ENCODE peak calls at places on chromosomes 7 and 10, in six cellular contexts. One of them, this sample, is unnamed.
A peak's percentile ranks its signal among the peaks of the same experiment; 100 is the strongest.

GRCh38 chr10:123996302-123996701 is 97.1 kb downstream of the CHST15 start:
- DNase-seq in left ventricle myocardium inferior: no peak
- DNase-seq in OCI-LY7: no peak
- DNase-seq in CD4-positive, CD25-positive, alpha-beta regulatory T cell: no peak
- DNase-seq in prostate gland: no peak
- DNase-seq in CD8-positive, alpha-beta T cell: no peak
- DNase-seq in this sample: no peak

GRCh38 chr7:21076579-21076978 is 289.9 kb upstream of the SP8 start:
- DNase-seq in OCI-LY7: no peak
- DNase-seq in CD8-positive, alpha-beta T cell: no peak
- DNase-seq in left ventricle myocardium inferior: no peak
- DNase-seq in prostate gland: peak; percentile 63
- DNase-seq in CD4-positive, CD25-positive, alpha-beta regulatory T cell: no peak
- DNase-seq in this sample: no peak

GRCh38 chr10:8638088-8638672 is 583.7 kb downstream of the GATA3 start:
- DNase-seq in OCI-LY7: no peak
- DNase-seq in CD8-positive, alpha-beta T cell: no peak
- DNase-seq in left ventricle myocardium inferior: no peak
- DNase-seq in CD4-positive, CD25-positive, alpha-beta regulatory T cell: no peak
- DNase-seq in prostate gland: no peak
- DNase-seq in this sample: no peak

GRCh38 chr10:24531439-24531838 is 192.2 kb downstream of the ARHGAP21 start:
- DNase-seq in left ventricle myocardium inferior: no peak
- DNase-seq in OCI-LY7: no peak
- DNase-seq in CD4-positive, CD25-positive, alpha-beta regulatory T cell: no peak
- DNase-seq in CD8-positive, alpha-beta T cell: no peak
- DNase-seq in prostate gland: no peak
- DNase-seq in this sample: no peak

GRCh38 chr7:30927040-30927439 is 15.4 kb downstream of the AQP1 start:
- DNase-seq in prostate gland: peak; percentile 3
- DNase-seq in left ventricle myocardium inferior: no peak
- DNase-seq in CD8-positive, alpha-beta T cell: no peak
- DNase-seq in OCI-LY7: no peak
- DNase-seq in CD4-positive, CD25-positive, alpha-beta regulatory T cell: no peak
- DNase-seq in this sample: peak; percentile 30

GRCh38 chr10:118047363-118047719 is 600 bp upstream of the RAB11FIP2 start:
- DNase-seq in prostate gland: no peak
- DNase-seq in OCI-LY7: no peak
- DNase-seq in CD4-positive, CD25-positive, alpha-beta regulatory T cell: no peak
- DNase-seq in CD8-positive, alpha-beta T cell: no peak
- DNase-seq in left ventricle myocardium inferior: peak; percentile 15
- DNase-seq in this sample: no peak

GRCh38 chr10:5619366-5620211 is 46.8 kb downstream of the ASB13 start:
- DNase-seq in OCI-LY7: no peak
- DNase-seq in CD8-positive, alpha-beta T cell: no peak
- DNase-seq in prostate gland: no peak
- DNase-seq in left ventricle myocardium inferior: no peak
- DNase-seq in CD4-positive, CD25-positive, alpha-beta regulatory T cell: no peak
- DNase-seq in this sample: no peak

GRCh38 chr7:55019329-55019690 is 493 bp downstream of the EGFR start:
- DNase-seq in CD4-positive, CD25-positive, alpha-beta regulatory T cell: no peak
- DNase-seq in OCI-LY7: no peak
- DNase-seq in CD8-positive, alpha-beta T cell: no peak
- DNase-seq in prostate gland: peak; percentile 63
- DNase-seq in left ventricle myocardium inferior: peak; percentile 83
- DNase-seq in this sample: peak; percentile 40

GRCh38 chr10:104333037-104333727 is 5.1 kb downstream of the ITPRIP start:
- DNase-seq in prostate gland: no peak
- DNase-seq in OCI-LY7: peak; percentile 27
- DNase-seq in left ventricle myocardium inferior: no peak
- DNase-seq in CD4-positive, CD25-positive, alpha-beta regulatory T cell: peak; percentile 80
- DNase-seq in CD8-positive, alpha-beta T cell: peak; percentile 49
- DNase-seq in this sample: no peak

GRCh38 chr10:97800474-97800873 is 28.7 kb upstream of the SFRP5 start:
- DNase-seq in CD4-positive, CD25-positive, alpha-beta regulatory T cell: no peak
- DNase-seq in OCI-LY7: no peak
- DNase-seq in left ventricle myocardium inferior: no peak
- DNase-seq in prostate gland: no peak
- DNase-seq in CD8-positive, alpha-beta T cell: no peak
- DNase-seq in this sample: no peak

GRCh38 chr10:97498076-97498840 is at the start of gene MMS19:
- DNase-seq in left ventricle myocardium inferior: peak; percentile 100
- DNase-seq in OCI-LY7: peak; percentile 97
- DNase-seq in CD4-positive, CD25-positive, alpha-beta regulatory T cell: peak; percentile 97
- DNase-seq in CD8-positive, alpha-beta T cell: peak; percentile 99
- DNase-seq in prostate gland: peak; percentile 100
- DNase-seq in this sample: peak; percentile 96

GRCh38 chr7:45506059-45506458 is 68.1 kb upstream of the ADCY1 start:
- DNase-seq in CD4-positive, CD25-positive, alpha-beta regulatory T cell: no peak
- DNase-seq in OCI-LY7: no peak
- DNase-seq in prostate gland: no peak
- DNase-seq in CD8-positive, alpha-beta T cell: no peak
- DNase-seq in left ventricle myocardium inferior: no peak
- DNase-seq in this sample: no peak

GRCh38 chr7:155669717-155670505 is 25.4 kb downstream of the RBM33 start:
- DNase-seq in CD8-positive, alpha-beta T cell: no peak
- DNase-seq in OCI-LY7: no peak
- DNase-seq in left ventricle myocardium inferior: no peak
- DNase-seq in CD4-positive, CD25-positive, alpha-beta regulatory T cell: no peak
- DNase-seq in prostate gland: no peak
- DNase-seq in this sample: no peak

GRCh38 chr7:7566651-7567611 is at the start of gene MIOS:
- DNase-seq in prostate gland: peak; percentile 82
- DNase-seq in CD4-positive, CD25-positive, alpha-beta regulatory T cell: peak; percentile 82
- DNase-seq in left ventricle myocardium inferior: peak; percentile 89
- DNase-seq in OCI-LY7: peak; percentile 83
- DNase-seq in CD8-positive, alpha-beta T cell: peak; percentile 74
- DNase-seq in this sample: peak; percentile 83

GRCh38 chr7:7569113-7569527 is 2.4 kb downstream of the MIOS start:
- DNase-seq in OCI-LY7: peak; percentile 75
- DNase-seq in CD8-positive, alpha-beta T cell: no peak
- DNase-seq in left ventricle myocardium inferior: no peak
- DNase-seq in CD4-positive, CD25-positive, alpha-beta regulatory T cell: peak; percentile 72
- DNase-seq in prostate gland: no peak
- DNase-seq in this sample: no peak

GRCh38 chr7:7569615-7570014 is 2.9 kb downstream of the MIOS start:
- DNase-seq in OCI-LY7: peak; percentile 17
- DNase-seq in CD4-positive, CD25-positive, alpha-beta regulatory T cell: no peak
- DNase-seq in prostate gland: no peak
- DNase-seq in CD8-positive, alpha-beta T cell: no peak
- DNase-seq in left ventricle myocardium inferior: no peak
- DNase-seq in this sample: no peak

GRCh38 chr7:7567898-7568531 is 1.3 kb downstream of the MIOS start:
- DNase-seq in OCI-LY7: peak; percentile 25
- DNase-seq in left ventricle myocardium inferior: no peak
- DNase-seq in CD8-positive, alpha-beta T cell: no peak
- DNase-seq in prostate gland: no peak
- DNase-seq in CD4-positive, CD25-positive, alpha-beta regulatory T cell: peak; percentile 14
- DNase-seq in this sample: no peak

DNA sequence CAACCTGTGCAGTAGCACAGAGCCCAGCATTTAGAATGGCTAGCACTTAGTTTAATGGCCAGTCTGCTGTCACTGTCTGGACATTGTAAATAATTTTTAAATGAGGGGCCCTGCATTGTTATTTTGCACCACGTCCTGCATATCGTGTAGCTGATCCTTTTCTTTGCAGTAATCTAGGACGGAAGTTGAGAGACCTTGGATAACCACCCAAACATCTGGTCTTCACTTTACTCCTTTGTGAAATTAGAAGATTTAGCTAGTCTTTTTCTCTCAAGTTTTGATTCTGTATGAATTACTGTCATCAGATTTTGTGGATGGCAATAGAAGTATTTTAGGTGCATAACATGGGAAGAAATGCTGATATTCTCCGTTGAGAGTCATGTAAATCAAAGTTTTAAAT is 1.9 kb downstream of the MIOS start:
- DNase-seq in CD4-positive, CD25-positive, alpha-beta regulatory T cell: no peak
- DNase-seq in left ventricle myocardium inferior: no peak
- DNase-seq in prostate gland: no peak
- DNase-seq in CD8-positive, alpha-beta T cell: no peak
- DNase-seq in OCI-LY7: peak; percentile 15
- DNase-seq in this sample: no peak
- H3K27ac ChIP-seq in CD4-positive, CD25-positive, alpha-beta regulatory T cell: peak overlapping the region; percentile 91
- H3K27ac ChIP-seq in left ventricle myocardium inferior: no peak overlapping the region
- H3K27ac ChIP-seq in prostate gland: peak overlapping the region; percentile 98
- H3K27ac ChIP-seq in CD8-positive, alpha-beta T cell: peak overlapping the region; percentile 30
- H3K27ac ChIP-seq in OCI-LY7: peak overlapping the region; percentile 63
- H3K27ac ChIP-seq in this sample: no peak overlapping the region

DNA sequence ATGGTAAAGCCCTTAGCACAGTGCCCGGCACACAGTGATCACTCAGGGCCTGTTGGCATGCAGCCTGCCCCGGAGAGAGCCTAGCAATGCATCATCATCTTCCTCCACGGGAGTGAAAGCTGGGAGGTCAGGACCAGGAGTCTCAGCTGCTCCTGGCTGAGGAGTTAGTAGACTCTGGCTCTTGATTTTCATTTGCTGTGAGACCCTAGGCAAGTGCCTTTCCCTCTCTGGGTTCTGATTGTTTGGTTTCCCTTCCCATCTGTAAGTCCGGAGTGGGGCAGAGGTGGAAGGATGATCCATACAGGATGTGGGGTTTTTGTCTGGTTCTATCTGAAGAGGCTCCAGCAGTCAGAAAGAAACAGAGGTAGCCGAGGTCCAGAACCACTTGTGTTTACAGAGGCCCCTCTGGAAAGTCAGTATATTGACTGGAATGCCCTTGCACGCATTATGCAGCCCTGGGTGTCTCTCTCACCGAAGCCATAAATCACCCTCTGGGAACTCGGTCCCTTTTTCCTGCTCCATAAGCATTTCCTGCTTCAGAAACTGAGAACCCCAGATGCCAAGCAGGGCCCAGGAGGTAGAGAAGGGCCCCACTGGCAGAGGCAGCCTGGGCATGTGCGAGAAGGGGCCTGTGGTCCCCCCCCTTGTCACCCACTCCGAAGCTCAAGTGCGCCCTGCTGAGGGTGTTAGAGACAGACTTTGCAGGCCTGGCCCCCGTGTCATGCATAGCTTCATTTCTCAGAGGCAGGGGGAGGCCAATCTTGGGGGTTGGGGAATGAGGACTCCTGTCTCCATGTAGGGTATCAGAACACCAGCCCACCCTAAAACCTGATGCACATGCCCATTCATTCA is 8.5 kb downstream of the UNC5B start:
- DNase-seq in left ventricle myocardium inferior: no peak
- DNase-seq in prostate gland: no peak
- DNase-seq in CD4-positive, CD25-positive, alpha-beta regulatory T cell: no peak
- DNase-seq in OCI-LY7: no peak
- DNase-seq in CD8-positive, alpha-beta T cell: no peak
- DNase-seq in this sample: no peak
- H3K4me1 ChIP-seq in left ventricle myocardium inferior: peaks cover 75% of the 10 kb centered on the region
- H3K4me1 ChIP-seq in prostate gland: no peaks in the 10 kb centered on the region
- H3K4me1 ChIP-seq in CD4-positive, CD25-positive, alpha-beta regulatory T cell: no peaks in the 10 kb centered on the region
- H3K4me1 ChIP-seq in OCI-LY7: no peaks in the 10 kb centered on the region
- H3K4me1 ChIP-seq in CD8-positive, alpha-beta T cell: no peaks in the 10 kb centered on the region
- H3K4me1 ChIP-seq in this sample: peaks cover 19% of the 10 kb centered on the region

DNA sequence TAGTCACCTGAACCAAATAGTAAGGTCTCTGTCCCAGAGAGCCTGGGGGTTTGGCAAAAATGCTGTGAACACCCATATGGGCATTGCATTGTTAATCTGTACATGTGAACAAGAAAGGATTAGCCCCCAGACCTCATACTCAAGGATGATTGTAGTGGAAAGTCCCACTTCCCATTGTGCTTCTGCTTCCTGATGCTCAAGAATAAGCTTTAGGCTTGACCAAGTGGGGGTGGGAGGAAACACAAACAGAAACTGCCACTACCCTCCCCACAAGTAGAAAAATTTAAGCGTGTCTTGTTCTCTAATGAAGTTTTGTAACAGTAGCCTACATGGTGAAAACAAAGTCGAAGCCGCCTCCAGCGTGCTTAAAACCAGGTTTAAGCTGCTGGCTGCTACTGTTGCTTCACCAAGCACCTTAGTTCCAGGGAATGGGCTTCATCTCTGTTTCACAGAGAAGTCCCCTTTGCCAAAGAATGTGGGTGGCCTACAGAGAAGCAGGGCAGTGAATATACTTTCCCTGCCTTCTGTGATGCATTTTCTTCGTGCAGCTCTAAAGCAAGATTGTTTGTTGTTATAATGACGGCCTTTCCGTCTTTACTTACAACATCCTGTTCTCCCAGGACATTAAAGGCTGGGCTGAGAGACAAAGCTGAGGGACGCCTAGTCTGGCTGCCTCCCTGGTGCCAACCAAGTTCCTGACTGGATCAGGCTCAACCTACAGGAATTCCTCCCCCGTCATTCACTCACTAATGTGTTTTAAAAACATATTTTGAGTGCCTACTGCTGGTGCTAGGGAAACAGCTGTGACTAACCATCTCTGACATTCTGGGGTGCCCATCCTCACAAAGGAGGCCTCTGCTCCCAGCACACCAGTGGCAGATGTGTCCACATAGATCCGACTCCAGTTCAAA is 32.1 kb upstream of the CCSER2 start:
- DNase-seq in left ventricle myocardium inferior: no peak
- DNase-seq in CD8-positive, alpha-beta T cell: no peak
- DNase-seq in CD4-positive, CD25-positive, alpha-beta regulatory T cell: no peak
- DNase-seq in OCI-LY7: no peak
- DNase-seq in prostate gland: no peak
- DNase-seq in this sample: peak; percentile 96
- H3K27ac ChIP-seq in left ventricle myocardium inferior: peak overlapping the region; percentile 73
- H3K27ac ChIP-seq in CD8-positive, alpha-beta T cell: no peak overlapping the region
- H3K27ac ChIP-seq in CD4-positive, CD25-positive, alpha-beta regulatory T cell: no peak overlapping the region
- H3K27ac ChIP-seq in OCI-LY7: no peak overlapping the region
- H3K27ac ChIP-seq in prostate gland: no peak overlapping the region
- H3K27ac ChIP-seq in this sample: peak overlapping the region; percentile 94

GRCh38 chr10:126050301-126050700 is 153.9 kb downstream of the FANK1 start:
- DNase-seq in CD8-positive, alpha-beta T cell: no peak
- DNase-seq in left ventricle myocardium inferior: no peak
- DNase-seq in prostate gland: no peak
- DNase-seq in CD4-positive, CD25-positive, alpha-beta regulatory T cell: no peak
- DNase-seq in OCI-LY7: no peak
- DNase-seq in this sample: no peak
- H3K4me1 ChIP-seq in CD8-positive, alpha-beta T cell: no peaks in the 10 kb centered on the region
- H3K4me1 ChIP-seq in left ventricle myocardium inferior: peaks cover 19% of the 10 kb centered on the region
- H3K4me1 ChIP-seq in prostate gland: no peaks in the 10 kb centered on the region
- H3K4me1 ChIP-seq in CD4-positive, CD25-positive, alpha-beta regulatory T cell: no peaks in the 10 kb centered on the region
- H3K4me1 ChIP-seq in OCI-LY7: no peaks in the 10 kb centered on the region
- H3K4me1 ChIP-seq in this sample: no peaks in the 10 kb centered on the region